ENCODE peak calls at places on chromosomes 3 and 15, in four cellular contexts. One of them, this sample, is unnamed.

GRCh38 chr3:96814581-96815567 is at the start of gene EPHA6:
- DNase-seq in stimulated activated CD4-positive, alpha-beta T cell treated with anti-CD3 and anti-CD28 coated beads, Interleukin-2, amount 100 ng/mL, for 24 hours: no peak
- DNase-seq in fibroblast of lung: peak; percentile 3
- DNase-seq in HEK293T: peak; percentile 46
- DNase-seq in this sample: peak; percentile 44

GRCh38 chr3:46835059-46835458 is 28.2 kb downstream of the MYL3 start:
- DNase-seq in stimulated activated CD4-positive, alpha-beta T cell treated with anti-CD3 and anti-CD28 coated beads, Interleukin-2, amount 100 ng/mL, for 24 hours: no peak
- DNase-seq in fibroblast of lung: no peak
- DNase-seq in HEK293T: no peak
- DNase-seq in this sample: no peak

GRCh38 chr3:181383760-181384159 is 328.0 kb upstream of the SOX2 start:
- DNase-seq in stimulated activated CD4-positive, alpha-beta T cell treated with anti-CD3 and anti-CD28 coated beads, Interleukin-2, amount 100 ng/mL, for 24 hours: no peak
- DNase-seq in fibroblast of lung: no peak
- DNase-seq in HEK293T: no peak
- DNase-seq in this sample: no peak

GRCh38 chr3:187783098-187783497 is 37.8 kb upstream of the BCL6 start:
- DNase-seq in stimulated activated CD4-positive, alpha-beta T cell treated with anti-CD3 and anti-CD28 coated beads, Interleukin-2, amount 100 ng/mL, for 24 hours: no peak
- DNase-seq in fibroblast of lung: peak; percentile 99
- DNase-seq in HEK293T: no peak
- DNase-seq in this sample: no peak

GRCh38 chr15:77659350-77660321 is 26.9 kb upstream of the LINGO1 start:
- DNase-seq in stimulated activated CD4-positive, alpha-beta T cell treated with anti-CD3 and anti-CD28 coated beads, Interleukin-2, amount 100 ng/mL, for 24 hours: peak; percentile 28
- DNase-seq in fibroblast of lung: peak; percentile 31
- DNase-seq in HEK293T: peak; percentile 90
- DNase-seq in this sample: peak; percentile 46

GRCh38 chr3:121431717-121432517 is 113.9 kb downstream of the POLQ start:
- DNase-seq in stimulated activated CD4-positive, alpha-beta T cell treated with anti-CD3 and anti-CD28 coated beads, Interleukin-2, amount 100 ng/mL, for 24 hours: peak; percentile 36
- DNase-seq in fibroblast of lung: peak; percentile 47
- DNase-seq in HEK293T: no peak
- DNase-seq in this sample: peak; percentile 31

GRCh38 chr15:25804451-25804850 is 58.7 kb downstream of the ATP10A start:
- DNase-seq in stimulated activated CD4-positive, alpha-beta T cell treated with anti-CD3 and anti-CD28 coated beads, Interleukin-2, amount 100 ng/mL, for 24 hours: no peak
- DNase-seq in fibroblast of lung: no peak
- DNase-seq in HEK293T: no peak
- DNase-seq in this sample: no peak

GRCh38 chr3:101695779-101696372 is 9.4 kb upstream of the RPL24 start:
- DNase-seq in stimulated activated CD4-positive, alpha-beta T cell treated with anti-CD3 and anti-CD28 coated beads, Interleukin-2, amount 100 ng/mL, for 24 hours: no peak
- DNase-seq in fibroblast of lung: peak; percentile 50
- DNase-seq in HEK293T: peak; percentile 15
- DNase-seq in this sample: no peak

GRCh38 chr15:63968122-63968524 is 78.2 kb downstream of the DAPK2 start:
- DNase-seq in stimulated activated CD4-positive, alpha-beta T cell treated with anti-CD3 and anti-CD28 coated beads, Interleukin-2, amount 100 ng/mL, for 24 hours: no peak
- DNase-seq in fibroblast of lung: no peak
- DNase-seq in HEK293T: no peak
- DNase-seq in this sample: no peak

This sample was measured in upper lobe of left lung.